ENCODE peak calls at places on chromosomes 13 and 19, in four cellular contexts. I is H1, H is IMR-90, M is H9. X is an unnamed sample.

GRCh38 chr19:20558011-20558410 is 7.6 kb downstream of the ZNF737 start:
- DNase-seq in H (no peak), M (peak), I (no peak), X (peak)

GRCh38 chr13:72246396-72246795 is 379.4 kb upstream of the DACH1 start:
- DNase-seq in M (no peak), H (no peak), I (no peak), X (no peak)

GRCh38 chr13:26964278-26965057 is 203.9 kb upstream of the GPR12 start:
- DNase-seq in M (no peak), H (peak), I (no peak), X (no peak)

GRCh38 chr13:51912091-51912490 is 50.3 kb downstream of the CCDC70 start:
- DNase-seq in M (peak), H (no peak), I (no peak), X (no peak)

GRCh38 chr19:15404097-15404779 is 14.6 kb downstream of the AKAP8L start:
- DNase-seq in I (no peak), M (no peak), H (no peak), X (no peak)

GRCh38 chr13:95335667-95336066 is 34.4 kb upstream of the ABCC4 start:
- DNase-seq in H (no peak), M (no peak), I (no peak), X (no peak)

GRCh38 chr13:75587679-75588078 is 38.1 kb downstream of the UCHL3 start:
- DNase-seq in I (no peak), M (peak), H (peak), X (peak)

GRCh38 chr13:43368003-43368402 is 344.6 kb downstream of the DNAJC15 start:
- DNase-seq in H (peak), M (no peak), I (no peak), X (no peak)

GRCh38 chr19:4380254-4380727 is 20.1 kb downstream of the SH3GL1 start:
- DNase-seq in I (no peak), M (no peak), H (no peak), X (no peak)

GRCh38 chr19:8245869-8246835 is 37.0 kb downstream of the CERS4 start:
- DNase-seq in H (no peak), M (no peak), I (no peak), X (no peak)

GRCh38 chr19:57559008-57559403 is 657 bp downstream of the ZNF550 start:
- DNase-seq in I (no peak), H (no peak), M (peak), X (peak)

GRCh38 chr13:113373811-113374485 is 10.0 kb upstream of the GRTP1 start:
- DNase-seq in H (no peak), M (no peak), I (no peak), X (no peak)

GRCh38 chr19:51809787-51810186 is 14.8 kb downstream of the FPR3 start:
- DNase-seq in I (no peak), M (no peak), H (no peak), X (no peak)

GRCh38 chr13:44132710-44133109 is 240.9 kb upstream of the SERP2 start:
- DNase-seq in M (no peak), I (no peak), H (peak), X (no peak)

GRCh38 chr19:11152318-11153062 is 3.1 kb downstream of the SPC24 start:
- DNase-seq in H (peak), M (no peak), I (no peak), X (no peak)

GRCh38 chr19:54179921-54180452 is 7.0 kb upstream of the TMC4 start:
- DNase-seq in H (peak), M (peak), I (peak), X (peak)

GRCh38 chr19:41998246-41999020 is 4.4 kb upstream of the ATP1A3 start:
- DNase-seq in H (peak), M (peak), I (no peak), X (peak)

GRCh38 chr19:50906217-50906616 is 5.0 kb downstream of the KLK4 start:
- DNase-seq in M (peak), I (no peak), H (no peak), X (peak)

GRCh38 chr13:42001580-42001979 is 40.7 kb upstream of the VWA8 start:
- DNase-seq in M (peak), I (peak), H (peak), X (peak)

GRCh38 chr19:887072-887471 is 5.9 kb downstream of the MED16 start:
- DNase-seq in I (no peak), H (peak), M (no peak), X (peak)

GRCh38 chr19:29293292-29293691 is 80.3 kb upstream of the UQCRFS1 start:
- DNase-seq in M (no peak), I (no peak), H (no peak), X (no peak)

GRCh38 chr19:48806818-48807589 is 3.8 kb downstream of the BCAT2 start:
- DNase-seq in M (peak), I (no peak), H (peak), X (peak)

GRCh38 chr19:34145741-34146202 is 26.5 kb upstream of the LSM14A start:
- DNase-seq in I (no peak), H (peak), M (peak), X (peak)

GRCh38 chr19:13104848-13105646 is 2.4 kb upstream of the LYL1 start:
- DNase-seq in H (no peak), I (no peak), M (no peak), X (no peak)

GRCh38 chr19:5075603-5076002 is 106.7 kb downstream of the KDM4B start:
- DNase-seq in H (no peak), M (no peak), I (no peak), X (no peak)

GRCh38 chr13:87666826-87667225 is 4.3 kb upstream of the SLITRK5 start:
- DNase-seq in I (no peak), M (no peak), H (no peak), X (no peak)

GRCh38 chr13:27283906-27284523 is 13.4 kb downstream of the RASL11A start:
- DNase-seq in H (no peak), M (peak), I (no peak), X (no peak)

GRCh38 chr19:55353356-55353802 is 1.1 kb downstream of the COX6B2 start:
- DNase-seq in M (no peak), I (no peak), H (no peak), X (no peak)

GRCh38 chr19:5718032-5718578 is 1.8 kb downstream of the LONP1 start:
- DNase-seq in I (no peak), M (no peak), H (peak), X (no peak)

GRCh38 chr13:96053003-96053703 is at the start of gene UGGT2:
- DNase-seq in H (peak), I (peak), M (peak), X (peak)

GRCh38 chr13:110509478-110509926 is 52.0 kb downstream of the RAB20 start:
- DNase-seq in M (no peak), H (peak), I (no peak), X (no peak)

GRCh38 chr13:74273591-74273990 is 139.4 kb upstream of the KLF12 start:
- DNase-seq in I (no peak), H (no peak), M (no peak), X (no peak)

GRCh38 chr13:107680115-107680514 is 535.2 kb downstream of the LIG4 start:
- DNase-seq in M (no peak), I (no peak), H (peak), X (peak)

GRCh38 chr19:10892256-10892655 is 20.9 kb downstream of the CARM1 start:
- DNase-seq in M (peak), I (no peak), H (no peak), X (no peak)

GRCh38 chr19:42816901-42817300 is 51.4 kb upstream of the PSG8 start:
- DNase-seq in M (no peak), I (no peak), H (peak), X (no peak)

GRCh38 chr19:18507727-18508440 is 14.0 kb downstream of the ELL start:
- DNase-seq in I (no peak), H (peak), M (no peak), X (no peak)

GRCh38 chr19:52258426-52258825 is 11.0 kb upstream of the ZNF766 start:
- DNase-seq in H (peak), M (no peak), I (no peak), X (no peak)

GRCh38 chr19:38319421-38320258 is at the start of gene KCNK6:
- DNase-seq in H (no peak), M (peak), I (no peak), X (peak)

GRCh38 chr19:38315657-38316476 is at the start of gene YIF1B:
- DNase-seq in I (peak), H (peak), M (peak), X (peak)

GRCh38 chr19:38317104-38317612 is 1.4 kb upstream of the YIF1B start:
- DNase-seq in M (no peak), I (no peak), H (no peak), X (no peak)

GRCh38 chr19:38318595-38319142 is 976 bp upstream of the KCNK6 start:
- DNase-seq in M (no peak), I (no peak), H (no peak), X (no peak)

GRCh38 chr19:38316477-38317067 is 825 bp upstream of the YIF1B start:
- DNase-seq in H (no peak), M (no peak), I (no peak), X (no peak)
- H4K8ac ChIP-seq in H (peak), M (no peak), I (no peak), X (no peak)

GRCh38 chr13:47656651-47657050 is 344.4 kb downstream of the SUCLA2 start:
- DNase-seq in H (no peak), I (no peak), M (no peak), X (no peak)
- H2BK5ac ChIP-seq in H (no peak), I (no peak), M (no peak), X (no peak)

DNA sequence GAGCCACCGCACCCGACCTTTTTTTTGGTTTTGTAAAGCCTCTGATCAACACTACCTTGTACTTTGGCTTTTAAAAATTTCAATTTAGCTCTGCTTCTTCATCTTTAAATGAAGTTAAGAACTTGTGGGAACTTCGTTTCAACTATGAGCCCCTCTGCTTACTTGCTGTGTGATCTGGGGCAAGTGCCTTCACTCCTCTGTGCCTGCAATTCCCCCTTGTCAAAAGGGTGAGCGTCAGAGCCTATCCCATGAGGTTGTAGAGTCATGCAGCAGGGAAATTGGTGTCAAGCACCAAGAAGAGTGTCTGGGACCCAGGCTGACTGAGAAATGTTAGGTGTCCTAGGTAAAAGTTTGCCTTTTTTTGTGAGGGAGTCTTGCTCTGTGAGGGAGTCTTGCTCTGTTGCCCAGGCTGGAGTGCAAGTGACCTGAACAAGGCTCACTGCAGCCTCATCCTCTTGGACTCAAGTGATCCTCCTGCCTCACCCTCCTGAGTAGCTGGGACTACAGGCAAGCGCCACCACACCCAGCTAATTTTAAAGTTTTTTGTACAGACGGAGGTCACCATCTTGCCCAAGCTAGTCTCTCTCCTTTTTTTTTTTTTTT is 5.7 kb downstream of the VASP start:
- DNase-seq in M (no peak), H (no peak), I (no peak), X (no peak)
- H4K8ac ChIP-seq in M (no peak), H (no peak), I (no peak), X (no peak)

DNA sequence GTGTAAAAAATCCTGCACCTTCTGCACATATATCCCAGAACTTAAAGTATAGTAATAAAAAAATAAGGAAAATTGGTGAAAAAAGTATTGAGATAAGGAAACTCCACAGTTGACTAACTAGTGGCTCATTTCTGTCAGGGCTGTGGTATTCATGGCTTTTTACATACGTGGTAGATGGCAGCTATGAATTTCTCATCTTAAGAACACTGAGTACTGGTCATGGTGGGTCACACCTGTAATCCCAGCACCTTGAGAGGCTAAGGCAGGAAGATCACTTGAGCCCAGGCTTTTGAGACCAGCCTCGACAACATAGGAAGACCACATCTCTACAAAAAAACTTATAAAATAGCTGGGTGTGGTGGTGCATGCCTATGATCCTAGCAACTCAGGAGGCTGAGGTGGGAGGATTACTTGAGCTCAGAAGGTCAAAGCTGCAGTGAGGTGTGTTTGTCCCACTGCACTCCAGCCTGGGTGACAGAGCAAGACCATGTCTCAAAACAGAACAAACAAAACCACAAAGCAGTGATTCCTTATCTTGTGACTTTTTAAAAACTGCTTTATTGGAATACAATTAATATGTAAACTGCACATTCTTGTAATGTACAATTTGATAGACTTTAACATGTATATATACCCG is 16.8 kb downstream of the SLAIN1 start:
- DNase-seq in I (no peak), H (no peak), M (no peak), X (no peak)
- H2BK5ac ChIP-seq in I (no peak), H (no peak), M (no peak), X (no peak)

DNA sequence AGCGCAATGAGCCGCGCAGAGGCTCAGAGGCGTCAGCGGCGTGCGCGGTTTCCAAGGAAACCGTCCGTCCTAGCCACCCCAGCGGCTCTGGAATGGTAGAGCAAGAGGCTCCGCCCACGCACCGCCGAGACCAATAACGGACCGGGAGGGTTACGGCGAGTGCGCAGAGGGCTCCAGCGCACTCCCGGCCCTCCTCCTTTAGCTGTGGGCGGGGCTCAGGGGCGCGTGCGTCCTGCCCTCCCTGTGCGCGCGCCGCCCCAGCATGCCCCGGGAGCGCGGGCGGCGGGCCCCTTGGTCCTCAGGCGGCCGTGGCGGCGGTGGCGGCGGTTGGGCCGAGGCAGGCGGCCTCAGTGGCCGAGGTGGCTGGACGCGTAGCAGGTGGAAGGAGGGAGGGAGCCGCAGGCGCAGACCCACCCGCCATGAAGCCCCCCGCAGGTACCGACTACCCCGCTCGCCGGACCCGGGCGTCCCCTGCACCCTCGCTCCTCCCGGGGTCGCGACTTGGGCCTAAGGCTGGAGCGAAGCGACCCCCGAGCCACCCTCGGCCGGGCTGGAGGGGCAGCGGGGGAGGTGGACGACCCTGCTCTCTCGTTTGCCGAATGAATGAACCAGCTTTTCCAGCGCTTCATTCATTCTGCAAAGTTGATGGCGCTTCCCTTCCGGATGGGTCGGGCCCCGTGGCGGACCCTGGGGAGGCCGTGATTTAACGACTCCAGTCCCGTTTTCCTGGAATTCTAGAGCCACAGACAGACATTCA is at the start of gene THOP1:
- DNase-seq in I (peak), H (peak), M (peak), X (peak)
- H4K8ac ChIP-seq in I (peak), H (peak), M (no peak), X (no peak)

GRCh38 chr13:40591091-40591490 is 75.3 kb downstream of the FOXO1 start:
- DNase-seq in M (no peak), I (no peak), H (no peak), X (no peak)

GRCh38 chr13:40589285-40590109 is 76.9 kb downstream of the FOXO1 start:
- DNase-seq in H (no peak), M (no peak), I (no peak), X (no peak)

GRCh38 chr13:40595693-40596092 is 70.7 kb downstream of the FOXO1 start:
- DNase-seq in H (no peak), I (no peak), M (no peak), X (no peak)

GRCh38 chr13:40590112-40590862 is 76.2 kb downstream of the FOXO1 start:
- DNase-seq in M (no peak), I (no peak), H (no peak), X (no peak)

GRCh38 chr13:40592035-40592434 is 74.4 kb downstream of the FOXO1 start:
- DNase-seq in M (no peak), I (no peak), H (no peak), X (no peak)
- H2BK5ac ChIP-seq in M (no peak), I (no peak), H (no peak), X (no peak)

GRCh38 chr13:108858676-108859075 is 229.3 kb downstream of the MYO16 start:
- DNase-seq in I (no peak), M (no peak), H (no peak), X (no peak)
- H4K8ac ChIP-seq in I (no peak), M (no peak), H (peak), X (no peak)

DNA sequence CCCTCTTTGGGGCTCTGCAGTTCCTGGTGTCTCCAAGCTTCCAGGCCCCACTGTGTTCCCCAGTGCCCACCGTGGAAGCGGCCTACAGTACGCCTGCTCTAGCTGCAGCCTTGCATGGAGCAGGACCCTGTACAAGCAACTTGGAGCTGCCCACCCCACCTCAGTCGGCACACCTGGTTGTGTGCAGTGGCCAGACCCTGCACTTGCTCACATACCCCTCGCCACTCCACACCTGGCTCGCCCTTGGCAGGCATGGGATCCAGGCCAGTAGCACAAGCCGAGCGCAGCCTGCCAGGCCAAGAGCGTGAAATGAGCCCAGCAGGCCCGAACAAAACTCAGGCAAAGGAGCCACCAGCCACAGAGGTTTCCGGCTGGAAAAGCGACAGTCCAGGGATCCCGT is 36.4 kb downstream of the ANKRD27 start:
- DNase-seq in M (no peak), I (no peak), H (no peak), X (no peak)
- H2BK5ac ChIP-seq in M (no peak), I (no peak), H (no peak), X (no peak)